ENCODE peak calls at places on chromosomes 6 and 20, in nine cellular contexts. J is GM12865, B is cardiac fibroblast, P is fibroblast of pulmonary artery, T is stomach, U is dorsolateral prefrontal cortex, W is tibial nerve, I is pancreas, V is fibroblast of the aortic adventitia. A is an unnamed sample.

GRCh38 chr20:48612335-48612734 is 215.5 kb downstream of the PREX1 start:
- DNase-seq in J (no peak), B (no peak), P (no peak), T (no peak), U (no peak), W (no peak), I (no peak), V (no peak), A (no peak)

GRCh38 chr6:55445648-55446204 is 118.5 kb downstream of the GFRAL start:
- DNase-seq in J (peak), B (peak), P (peak), T (no peak), U (no peak), W (no peak), I (no peak), V (peak), A (no peak)

GRCh38 chr20:46582648-46583047 is 32.2 kb upstream of the OCSTAMP start:
- DNase-seq in J (no peak), B (no peak), P (no peak), T (no peak), U (peak), W (no peak), I (no peak), V (no peak), A (no peak)

GRCh38 chr20:10357974-10358373 is 76.0 kb downstream of the MKKS start:
- DNase-seq in J (no peak), B (peak), P (peak), T (no peak), U (no peak), W (no peak), I (no peak), V (peak), A (no peak)

GRCh38 chr20:24208652-24209051 is 220.1 kb upstream of the GGTLC1 start:
- DNase-seq in J (no peak), B (no peak), P (no peak), T (no peak), U (no peak), W (no peak), I (no peak), V (no peak), A (no peak)

GRCh38 chr6:38588631-38589366 is 50.9 kb downstream of the BTBD9 start:
- DNase-seq in J (no peak), B (peak), P (peak), T (no peak), U (no peak), W (no peak), I (no peak), V (peak), A (no peak)

GRCh38 chr20:34537651-34538050 is 20.9 kb upstream of the MAP1LC3A start:
- DNase-seq in J (no peak), B (no peak), P (no peak), T (no peak), U (no peak), W (no peak), I (no peak), V (no peak), A (no peak)

GRCh38 chr6:84455630-84456029 is 228.2 kb upstream of the CEP162 start:
- DNase-seq in J (no peak), B (no peak), P (peak), T (no peak), U (no peak), W (no peak), I (no peak), V (no peak), A (no peak)

GRCh38 chr20:1629321-1629720 is 9.5 kb upstream of the SIRPB1 start:
- DNase-seq in J (no peak), B (no peak), P (no peak), T (no peak), U (no peak), W (no peak), I (no peak), V (no peak), A (no peak)

GRCh38 chr6:105968230-105968954 is 117.7 kb upstream of the PRDM1 start:
- DNase-seq in J (no peak), B (no peak), P (no peak), T (no peak), U (no peak), W (no peak), I (no peak), V (no peak), A (no peak)

DNA sequence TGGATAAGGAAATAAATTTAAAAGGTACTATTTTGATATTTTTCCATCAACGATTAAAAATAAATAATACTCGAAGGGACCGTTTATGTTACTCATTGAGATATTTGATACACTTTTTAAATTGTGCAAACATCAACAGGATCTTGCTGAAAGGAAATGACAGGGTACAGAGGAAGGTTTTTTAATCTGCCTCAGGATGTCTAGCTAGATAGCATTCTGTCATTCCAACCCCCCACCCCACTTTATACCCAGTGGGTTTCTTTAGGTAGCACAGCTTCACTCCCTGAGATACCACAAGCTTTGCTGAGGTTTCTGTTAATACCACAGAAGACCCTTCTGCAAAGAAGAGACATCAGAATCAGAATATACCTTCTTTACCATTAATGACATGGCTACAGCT is 1.2 kb downstream of the PHACTR2 start:
- DNase-seq in J (no peak), B (no peak), P (no peak), T (no peak), U (no peak), W (no peak), I (no peak), V (peak), A (no peak)
- H3K4me3 ChIP-seq in J (no peak), B (peak), P (peak), T (peak), U (peak), W (peak), I (peak), V (peak), A (peak)

GRCh38 chr6:17885889-17886576 is 101.4 kb downstream of the KIF13A start:
- DNase-seq in J (no peak), B (no peak), P (no peak), T (no peak), U (no peak), W (no peak), I (no peak), V (peak), A (no peak)

GRCh38 chr6:17884501-17885039 is 102.9 kb downstream of the KIF13A start:
- DNase-seq in J (peak), B (no peak), P (no peak), T (no peak), U (no peak), W (no peak), I (no peak), V (peak), A (no peak)

GRCh38 chr6:17881085-17881883 is 106.2 kb downstream of the KIF13A start:
- DNase-seq in J (no peak), B (no peak), P (no peak), T (peak), U (no peak), W (no peak), I (no peak), V (no peak), A (no peak)

GRCh38 chr6:17885079-17885478 is 102.4 kb downstream of the KIF13A start:
- DNase-seq in J (no peak), B (no peak), P (no peak), T (no peak), U (no peak), W (no peak), I (no peak), V (no peak), A (no peak)

GRCh38 chr6:17883665-17884500 is 103.6 kb downstream of the KIF13A start:
- DNase-seq in J (no peak), B (no peak), P (no peak), T (no peak), U (no peak), W (no peak), I (no peak), V (no peak), A (no peak)
- TF ChIP-seq CTCF in J (no peak), B (no peak), P (no peak), T (no peak), U (no peak), W (no peak), I (no peak), V (no peak), A (no peak)

GRCh38 chr6:25670793-25671513 is 18.9 kb downstream of the SCGN start:
- DNase-seq in J (no peak), B (peak), P (no peak), T (no peak), U (no peak), W (no peak), I (no peak), V (no peak), A (peak)
- H3K4me3 ChIP-seq in J (no peak), B (no peak), P (no peak), T (no peak), U (no peak), W (no peak), I (peak), V (no peak), A (no peak)

GRCh38 chr6:169250660-169251059 is 3.0 kb downstream of the THBS2 start:
- DNase-seq in J (no peak), B (peak), P (peak), T (peak), U (peak), W (no peak), I (no peak), V (peak), A (no peak)
- TF ChIP-seq CTCF in J (no peak), B (no peak), P (peak), T (no peak), U (no peak), W (no peak), I (no peak), V (no peak), A (no peak)

DNA sequence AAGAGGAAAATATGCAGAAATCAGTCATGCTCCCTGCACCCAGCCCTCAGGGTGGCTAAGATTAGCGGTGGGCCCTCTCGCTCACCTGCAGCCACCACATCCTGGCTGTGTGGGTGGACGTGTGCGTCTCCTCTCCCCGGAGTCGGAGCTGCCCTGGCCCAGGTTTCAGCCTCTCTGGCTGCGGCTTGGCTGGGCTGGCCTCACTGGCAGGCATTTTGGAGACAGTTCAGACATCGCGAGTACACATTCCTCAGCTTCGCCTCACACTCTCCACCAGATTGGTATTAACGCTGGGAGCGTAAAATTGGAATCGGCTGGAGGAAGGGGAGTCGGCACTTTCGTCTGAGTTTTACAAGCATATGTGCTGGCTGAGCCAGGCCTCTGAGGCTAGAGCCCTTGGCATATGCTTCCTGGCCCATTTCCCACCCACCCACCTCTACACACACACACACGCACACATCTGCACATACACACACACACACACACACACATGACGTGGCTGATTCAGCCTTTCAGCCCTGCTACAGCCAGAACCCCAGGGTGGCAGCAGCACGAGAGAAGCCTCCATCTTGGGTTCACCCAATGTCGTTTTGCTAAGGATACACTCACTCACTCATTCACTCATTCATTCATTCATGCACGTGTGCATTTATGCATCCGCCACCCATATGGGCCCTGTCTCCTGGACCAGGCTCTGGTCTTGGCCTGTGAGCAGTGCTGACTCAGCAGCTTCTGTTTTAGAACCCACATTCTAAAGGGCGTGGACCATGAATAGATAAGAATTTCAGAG is 42.9 kb downstream of the BCAS4 start:
- DNase-seq in J (peak), B (peak), P (peak), T (no peak), U (peak), W (no peak), I (no peak), V (peak), A (peak)
- H3K4me3 ChIP-seq in J (no peak), B (no peak), P (no peak), T (no peak), U (no peak), W (no peak), I (no peak), V (no peak), A (no peak)

A was measured in retinal pigment epithelial cell.